ENCODE peak calls at places on chromosomes 2 and 18, in seven cellular contexts. U, N, K, F, G, W and E are unnamed samples.

GRCh38 chr2:221018262-221018661 is 553.8 kb downstream of the EPHA4 start:
- DNase-seq in U (peak; percentile 24), N (no peak), K (no peak), F (no peak), G (no peak), W (no peak), E (no peak)

GRCh38 chr18:49441338-49441938 is 19.0 kb downstream of the DYM start:
- DNase-seq in U (no peak), N (no peak), K (no peak), F (no peak), G (no peak), W (no peak), E (no peak)

GRCh38 chr2:215929602-215930335 is 83.6 kb downstream of the MREG start:
- DNase-seq in U (no peak), N (no peak), K (peak; percentile 24), F (no peak), G (peak; percentile 24), W (no peak), E (no peak)

GRCh38 chr2:143802242-143802641 is 673.0 kb downstream of the ARHGAP15 start:
- DNase-seq in U (no peak), N (no peak), K (peak; percentile 79), F (no peak), G (peak; percentile 32), W (no peak), E (no peak)

GRCh38 chr18:44807766-44808165 is 127.1 kb downstream of the SETBP1 start:
- DNase-seq in U (no peak), N (no peak), K (no peak), F (no peak), G (no peak), W (no peak), E (no peak)

GRCh38 chr18:52652451-52652850 is 312.5 kb downstream of the DCC start:
- DNase-seq in U (no peak), N (no peak), K (no peak), F (no peak), G (no peak), W (no peak), E (no peak)

GRCh38 chr2:106996136-106996769 is 110.3 kb upstream of the ST6GAL2 start:
- DNase-seq in U (no peak), N (no peak), K (no peak), F (no peak), G (no peak), W (no peak), E (no peak)

GRCh38 chr2:233244818-233245217 is 6.7 kb upstream of the ATG16L1 start:
- DNase-seq in U (no peak), N (no peak), K (no peak), F (no peak), G (peak; percentile 20), W (no peak), E (no peak)

GRCh38 chr18:79926306-79926705 is 25.1 kb downstream of the SLC66A2 start:
- DNase-seq in U (no peak), N (peak; percentile 37), K (no peak), F (no peak), G (no peak), W (peak; percentile 53), E (no peak)

GRCh38 chr2:63424329-63425078 is 163.8 kb downstream of the WDPCP start:
- DNase-seq in U (peak; percentile 34), N (no peak), K (peak; percentile 59), F (no peak), G (peak; percentile 59), W (no peak), E (no peak)

GRCh38 chr2:101818531-101819451 is 121.3 kb downstream of the MAP4K4 start:
- DNase-seq in U (peak; percentile 77), N (no peak), K (peak; percentile 90), F (no peak), G (no peak), W (no peak), E (peak; percentile 38)

GRCh38 chr2:46983065-46983801 is 67.6 kb upstream of the MCFD2 start:
- DNase-seq in U (no peak), N (no peak), K (peak; percentile 69), F (no peak), G (peak; percentile 55), W (peak; percentile 89), E (no peak)

GRCh38 chr2:140596447-140596846 is 1534.4 kb downstream of the LRP1B start:
- DNase-seq in U (no peak), N (no peak), K (no peak), F (no peak), G (no peak), W (no peak), E (no peak)

GRCh38 chr2:240233891-240234502 is 93.5 kb upstream of the OTOS start:
- DNase-seq in U (no peak), N (peak; percentile 34), K (no peak), F (peak; percentile 72), G (no peak), W (peak; percentile 68), E (no peak)

DNA sequence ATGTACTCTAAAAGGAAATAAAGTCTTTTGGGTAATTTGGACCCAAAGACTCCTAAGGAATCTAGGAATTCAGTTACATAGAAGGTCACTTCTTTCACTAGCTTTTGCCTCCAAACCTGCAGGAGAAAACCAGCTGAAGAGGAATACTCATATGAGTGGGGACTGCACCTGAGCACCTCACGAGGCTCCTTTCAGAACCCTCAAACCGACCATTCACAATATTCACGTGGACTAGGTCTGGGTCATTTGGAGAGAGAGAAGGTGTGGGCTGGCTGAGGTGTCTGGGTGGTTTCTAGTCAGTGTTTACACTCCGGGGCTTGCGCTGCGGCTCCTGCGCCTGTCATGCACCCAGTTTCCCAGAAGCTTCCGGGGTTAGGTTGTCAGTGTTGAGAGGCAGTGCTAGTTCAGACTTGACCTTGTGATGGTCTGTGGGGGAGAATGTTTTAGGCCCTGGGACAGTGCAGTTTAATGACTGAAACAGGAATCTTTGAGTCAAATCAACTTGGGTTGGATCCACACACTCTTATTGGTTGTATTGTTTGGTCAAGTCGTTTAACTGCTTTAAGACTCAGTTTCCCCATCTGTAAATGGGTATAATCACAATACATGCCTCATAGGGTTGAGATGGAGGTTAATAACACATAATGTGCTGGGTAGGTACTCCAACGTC is 78.4 kb downstream of the LIMS1 start:
- DNase-seq in U (no peak), N (no peak), K (no peak), F (no peak), G (no peak), W (peak; percentile 83), E (no peak)
- H3K4me3 ChIP-seq in U (no peak overlapping the region), N (peak overlapping the region; percentile 10), K (no peak overlapping the region), F (no peak overlapping the region), G (no peak overlapping the region), W (peak overlapping the region; percentile 40), E (no peak overlapping the region)

GRCh38 chr2:28606986-28607441 is 111.2 kb downstream of the PLB1 start:
- DNase-seq in U (peak; percentile 48), N (no peak), K (peak; percentile 37), F (no peak), G (no peak), W (peak; percentile 66), E (peak; percentile 73)
- H3K27ac ChIP-seq in U (no peak overlapping the region), N (no peak overlapping the region), K (no peak overlapping the region), F (no peak overlapping the region), G (no peak overlapping the region), W (peak overlapping the region; percentile 49), E (peak overlapping the region; percentile 97)

DNA sequence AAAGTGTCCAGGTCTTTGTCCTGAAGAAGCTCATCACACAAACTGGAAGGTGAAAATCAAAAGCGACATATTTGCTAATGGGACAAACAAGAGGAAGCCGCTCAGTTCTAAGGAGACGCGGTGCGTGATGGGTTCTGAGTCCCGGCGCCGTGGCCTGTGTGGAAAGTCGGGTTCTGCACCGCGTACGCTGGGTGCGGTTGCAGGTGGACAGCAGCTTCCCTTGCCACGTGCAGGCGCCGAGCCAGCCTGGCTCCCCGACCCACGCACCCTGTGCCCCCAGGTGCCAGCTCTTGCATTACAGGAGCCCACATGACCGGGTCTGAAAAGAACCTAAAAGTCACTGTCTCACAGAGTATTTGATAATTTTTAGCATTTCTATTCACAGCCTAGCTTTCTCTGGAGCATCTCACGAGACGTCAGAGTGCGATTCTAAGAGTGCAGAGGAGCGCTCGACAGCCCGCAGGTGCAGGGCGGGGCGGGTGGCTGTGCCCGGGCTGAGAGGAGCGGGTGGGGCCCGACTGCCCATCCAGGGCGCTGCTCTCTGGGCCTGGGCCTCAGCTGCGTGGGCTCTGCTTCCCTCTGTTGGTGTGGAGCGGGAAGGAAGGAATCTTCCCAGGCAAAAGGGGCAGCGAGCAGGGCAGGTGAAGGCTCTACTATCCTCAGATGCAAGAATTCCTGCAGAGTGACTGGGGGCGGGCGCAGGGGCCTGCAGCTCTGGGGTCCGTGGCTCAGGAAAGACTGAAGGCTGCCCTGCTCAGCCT is 39.4 kb downstream of the MYT1L start:
- DNase-seq in U (peak; percentile 74), N (no peak), K (no peak), F (peak; percentile 33), G (no peak), W (no peak), E (peak; percentile 52)
- TF ChIP-seq CTCF in U (peak; percentile 62), N (no peak), K (no peak), F (peak; percentile 32), G (peak; percentile 73), W (peak; percentile 36), E (no peak)

GRCh38 chr2:127577973-127578372 is 42.5 kb downstream of the MYO7B start:
- DNase-seq in U (no peak), N (no peak), K (no peak), F (no peak), G (no peak), W (peak; percentile 85), E (no peak)
- H3K4me3 ChIP-seq in U (no peak overlapping the region), N (no peak overlapping the region), K (no peak overlapping the region), F (no peak overlapping the region), G (no peak overlapping the region), W (no peak overlapping the region), E (no peak overlapping the region)

DNA sequence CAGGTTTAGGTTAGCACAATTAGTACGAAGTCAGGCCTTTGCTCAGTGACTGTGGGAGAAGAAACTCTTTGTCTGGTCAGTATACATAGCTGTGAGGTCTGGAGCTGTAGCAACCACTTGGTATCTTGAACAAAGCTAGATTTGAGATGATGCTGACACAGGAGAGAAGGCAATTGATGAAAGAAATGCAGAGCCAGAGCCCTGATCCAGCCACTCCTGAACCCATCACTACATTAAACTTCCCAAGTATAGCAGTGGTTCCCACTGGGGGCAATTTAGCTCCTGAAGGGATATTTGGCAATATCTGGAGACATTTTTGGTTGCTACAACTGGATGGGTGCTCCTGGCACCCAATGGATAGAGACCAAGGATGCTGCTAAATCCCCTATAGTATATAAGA is 143.9 kb upstream of the SPRED2 start:
- DNase-seq in U (no peak), N (no peak), K (no peak), F (no peak), G (no peak), W (no peak), E (no peak)
- H3K27ac ChIP-seq in U (no peak overlapping the region), N (no peak overlapping the region), K (peak overlapping the region; percentile 87), F (no peak overlapping the region), G (peak overlapping the region; percentile 84), W (no peak overlapping the region), E (no peak overlapping the region)